ENCODE peak calls at places on chromosomes 11 and 22, in seven cellular contexts. J, G, D, F, K, A and Z are unnamed samples.

GRCh38 chr11:88484873-88485621 is 147.5 kb upstream of the CTSC start:
- DNase-seq in D (no peak), G (no peak), K (no peak), A (no peak), J (no peak), F (peak), Z (peak)

GRCh38 chr11:19553683-19554333 is 158.8 kb upstream of the NAV2 start:
- DNase-seq in G (peak), J (peak), F (peak), A (no peak), K (peak), D (peak), Z (peak)

GRCh38 chr11:9615031-9615451 is 41.6 kb downstream of the WEE1 start:
- DNase-seq in F (no peak), K (no peak), J (peak), G (no peak), A (peak), D (no peak), Z (peak)

GRCh38 chr22:27805841-27806240 is 4.3 kb upstream of the MN1 start:
- DNase-seq in D (no peak), K (no peak), F (no peak), A (no peak), G (no peak), J (no peak), Z (no peak)

GRCh38 chr22:37233751-37234631 is 10.1 kb downstream of the RAC2 start:
- DNase-seq in F (no peak), J (no peak), G (no peak), K (no peak), D (no peak), A (no peak), Z (no peak)

GRCh38 chr22:17954860-17955587 is 69.3 kb downstream of the MICAL3 start:
- DNase-seq in J (no peak), K (no peak), F (no peak), G (no peak), D (no peak), A (no peak), Z (no peak)

GRCh38 chr11:78080818-78081495 is 1.3 kb upstream of the NDUFC2 start:
- DNase-seq in F (no peak), G (no peak), D (no peak), A (peak), J (no peak), K (no peak), Z (no peak)

GRCh38 chr11:8384199-8384821 is 120.6 kb upstream of the LMO1 start:
- DNase-seq in D (no peak), A (peak), K (no peak), G (no peak), F (no peak), J (no peak), Z (peak)

GRCh38 chr11:63668396-63668795 is 2.8 kb downstream of the ATL3 start:
- DNase-seq in G (no peak), J (no peak), D (no peak), A (no peak), K (no peak), F (no peak), Z (no peak)

GRCh38 chr11:96112192-96113099 is 188.5 kb upstream of the MTMR2 start:
- DNase-seq in J (no peak), F (no peak), K (no peak), G (no peak), A (no peak), D (no peak), Z (peak)

GRCh38 chr22:21634081-21634480 is 1.5 kb downstream of the CCDC116 start:
- DNase-seq in D (no peak), G (no peak), F (no peak), K (no peak), A (no peak), J (no peak), Z (no peak)

GRCh38 chr11:89177691-89178231 is at the start of gene TYR:
- DNase-seq in F (no peak), G (no peak), D (no peak), J (no peak), A (no peak), K (no peak), Z (no peak)

GRCh38 chr22:37254206-37254866 is 10.3 kb upstream of the RAC2 start:
- DNase-seq in A (no peak), K (no peak), F (no peak), J (no peak), G (no peak), D (no peak), Z (no peak)

GRCh38 chr11:34161812-34162506 is 56.5 kb downstream of the NAT10 start:
- DNase-seq in F (peak), J (no peak), A (peak), K (no peak), G (no peak), D (no peak), Z (no peak)